ENCODE peak calls at places on chromosomes 3 and 15, in ten cellular contexts. C, W, K, E, N, F, V, G, L and J are unnamed samples.

GRCh38 chr3:56900801-56901200 is 99.1 kb upstream of the ARHGEF3 start:
- DNase-seq in C (no peak), W (no peak), K (no peak), E (no peak), N (no peak), F (no peak), V (no peak), G (no peak), L (no peak), J (no peak)

GRCh38 chr3:166582231-166582630 is 745.0 kb upstream of the BCHE start:
- DNase-seq in C (no peak), W (peak; percentile 0), K (no peak), E (no peak), N (no peak), F (no peak), V (no peak), G (no peak), L (peak; percentile 4), J (peak; percentile 3)

GRCh38 chr15:101295607-101296225 is 668 bp upstream of the SNRPA1 start:
- DNase-seq in C (no peak), W (no peak), K (no peak), E (no peak), N (peak; percentile 12), F (peak; percentile 41), V (peak; percentile 14), G (peak; percentile 7), L (no peak), J (no peak)

GRCh38 chr3:172367205-172368105 is 80.8 kb downstream of the GHSR start:
- DNase-seq in C (no peak), W (no peak), K (no peak), E (no peak), N (peak; percentile 15), F (peak; percentile 34), V (peak; percentile 73), G (peak; percentile 57), L (no peak), J (peak; percentile 66)

GRCh38 chr15:92656089-92656488 is 514 bp upstream of the FAM174B start:
- DNase-seq in C (no peak), W (no peak), K (no peak), E (no peak), N (no peak), F (no peak), V (no peak), G (no peak), L (no peak), J (no peak)

GRCh38 chr3:172324591-172325203 is 123.6 kb downstream of the GHSR start:
- DNase-seq in C (no peak), W (no peak), K (peak; percentile 38), E (no peak), N (no peak), F (no peak), V (no peak), G (no peak), L (no peak), J (no peak)

GRCh38 chr3:23968467-23969184 is 23.5 kb downstream of the NR1D2 start:
- DNase-seq in C (no peak), W (peak; percentile 52), K (no peak), E (no peak), N (peak; percentile 82), F (peak; percentile 76), V (peak; percentile 37), G (no peak), L (peak; percentile 81), J (no peak)

GRCh38 chr3:170639003-170639402 is 53.1 kb upstream of the SLC7A14 start:
- DNase-seq in C (no peak), W (no peak), K (no peak), E (no peak), N (no peak), F (no peak), V (no peak), G (no peak), L (no peak), J (no peak)

GRCh38 chr15:66569461-66570137 is 3.8 kb upstream of the LCTL start:
- DNase-seq in C (no peak), W (no peak), K (no peak), E (no peak), N (no peak), F (no peak), V (no peak), G (no peak), L (no peak), J (no peak)

GRCh38 chr15:51314391-51315337 is 23.7 kb downstream of the CYP19A1 start:
- DNase-seq in C (no peak), W (no peak), K (no peak), E (no peak), N (no peak), F (peak; percentile 10), V (no peak), G (no peak), L (no peak), J (no peak)

GRCh38 chr3:25661694-25662455 is 2.8 kb downstream of the TOP2B start:
- DNase-seq in C (no peak), W (peak; percentile 15), K (no peak), E (no peak), N (peak; percentile 20), F (peak; percentile 10), V (no peak), G (no peak), L (peak; percentile 4), J (no peak)

GRCh38 chr3:194424953-194425352 is 25.9 kb upstream of the GP5 start:
- DNase-seq in C (no peak), W (no peak), K (no peak), E (no peak), N (no peak), F (no peak), V (no peak), G (no peak), L (no peak), J (no peak)

GRCh38 chr3:38992117-38992779 is 59.5 kb downstream of the SCN11A start:
- DNase-seq in C (no peak), W (peak; percentile 76), K (no peak), E (no peak), N (peak; percentile 76), F (peak; percentile 81), V (peak; percentile 51), G (peak; percentile 93), L (peak; percentile 76), J (no peak)

GRCh38 chr3:193391902-193392301 is 13.3 kb upstream of the ATP13A5 start:
- DNase-seq in C (no peak), W (no peak), K (no peak), E (no peak), N (no peak), F (no peak), V (no peak), G (no peak), L (peak; percentile 78), J (peak; percentile 90)

GRCh38 chr15:76979331-76979925 is 15.5 kb upstream of the PSTPIP1 start:
- DNase-seq in C (no peak), W (no peak), K (no peak), E (no peak), N (no peak), F (no peak), V (no peak), G (peak; percentile 56), L (no peak), J (no peak)

DNA sequence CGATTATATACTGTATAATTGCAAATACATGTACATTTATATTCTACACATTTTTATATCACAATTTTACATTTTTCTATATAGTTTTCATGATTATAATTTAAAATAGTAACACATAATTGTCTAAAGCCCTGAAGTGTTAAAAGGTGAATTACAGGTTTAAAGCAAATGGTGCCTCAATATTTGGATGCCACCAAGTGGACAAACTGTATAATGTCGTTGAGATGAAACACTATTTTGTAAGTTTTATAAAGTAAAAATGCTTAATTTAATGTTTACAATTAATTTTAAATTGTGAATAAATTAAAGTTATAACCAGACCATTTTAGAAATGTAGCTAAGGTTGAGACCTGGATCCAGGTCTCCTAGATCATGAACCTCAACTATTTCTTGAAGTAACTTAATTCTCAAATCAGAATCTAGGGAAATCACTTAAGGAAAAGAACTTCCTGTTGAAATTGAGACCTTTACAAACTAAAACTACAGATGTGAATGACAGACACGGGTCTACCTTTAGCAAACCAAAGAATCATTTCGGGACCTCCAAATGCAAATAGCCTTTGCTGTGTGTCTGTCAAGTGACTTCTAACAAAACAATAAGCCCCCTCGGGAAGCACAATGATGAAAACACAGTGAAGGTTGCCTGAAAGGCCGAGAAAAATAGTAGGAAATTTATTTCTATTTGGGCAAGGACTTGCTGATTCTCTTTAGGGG is 37.8 kb downstream of the EHHADH start:
- DNase-seq in C (no peak), W (peak; percentile 16), K (no peak), E (no peak), N (peak; percentile 22), F (peak; percentile 45), V (peak; percentile 48), G (no peak), L (peak; percentile 53), J (no peak)
- H3K4me3 ChIP-seq in C (peak overlapping the region; percentile 67), W (no peak overlapping the region), K (peak overlapping the region; percentile 42), E (no peak overlapping the region), N (no peak overlapping the region), F (no peak overlapping the region), V (peak overlapping the region; percentile 21), G (peak overlapping the region; percentile 32), L (no peak overlapping the region), J (peak overlapping the region; percentile 23)

GRCh38 chr3:30332196-30333021 is 274.0 kb upstream of the TGFBR2 start:
- DNase-seq in C (no peak), W (no peak), K (no peak), E (no peak), N (no peak), F (no peak), V (no peak), G (no peak), L (peak; percentile 71), J (no peak)
- TF ChIP-seq CTCF in C (no peak), W (no peak), K (no peak), E (no peak), N (no peak), F (no peak), V (no peak), G (no peak), L (no peak), J (no peak)

DNA sequence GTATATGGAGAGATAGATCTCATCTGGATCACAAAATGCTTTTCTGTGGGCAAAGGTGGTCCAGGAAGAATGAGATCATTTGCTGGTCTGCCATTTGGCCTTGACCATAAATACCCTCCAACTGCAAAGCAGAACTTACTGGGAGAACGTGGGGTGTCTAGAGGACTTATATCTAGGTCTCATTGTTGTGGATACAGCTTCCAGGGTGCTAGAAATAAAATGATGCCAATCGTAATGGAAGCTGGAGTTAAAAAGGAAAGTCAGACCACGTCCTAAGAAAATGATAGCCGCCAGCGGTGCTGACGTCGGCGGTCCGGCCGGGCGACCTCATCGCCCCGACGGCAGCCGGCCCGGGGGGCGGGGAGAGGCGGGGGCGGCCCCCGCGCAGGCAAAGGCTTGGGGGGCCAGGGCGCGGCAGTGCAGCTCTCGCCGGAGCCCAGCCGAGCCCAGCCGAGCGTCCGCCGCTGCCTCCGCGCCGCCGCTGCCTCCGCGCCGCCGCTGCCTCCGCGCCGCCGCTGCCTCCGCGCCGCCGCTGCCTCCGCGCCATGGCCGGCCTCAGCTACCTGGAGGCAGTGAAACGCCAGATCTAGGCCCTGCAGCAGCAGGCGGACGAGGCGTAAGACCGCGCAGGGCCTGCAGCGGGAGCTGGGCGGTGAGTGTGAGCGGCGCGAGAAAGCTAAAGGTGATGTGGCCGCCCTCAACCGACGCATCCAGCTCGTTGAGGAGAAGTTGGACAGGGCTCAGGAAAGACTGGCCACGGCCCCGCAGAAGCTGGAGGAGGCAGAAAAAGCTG is 89.5 kb downstream of the EOMES start:
- DNase-seq in C (no peak), W (peak; percentile 59), K (peak; percentile 43), E (peak; percentile 14), N (peak; percentile 61), F (peak; percentile 78), V (peak; percentile 62), G (peak; percentile 33), L (peak; percentile 41), J (no peak)
- H3K4me3 ChIP-seq in C (peak overlapping the region; percentile 90), W (peak overlapping the region; percentile 65), K (peak overlapping the region; percentile 74), E (peak overlapping the region; percentile 44), N (peak overlapping the region; percentile 46), F (peak overlapping the region; percentile 49), V (peak overlapping the region; percentile 49), G (peak overlapping the region; percentile 64), L (peak overlapping the region; percentile 52), J (peak overlapping the region; percentile 44)

GRCh38 chr15:38072507-38073277 is 138.3 kb downstream of the TMCO5A start:
- DNase-seq in C (no peak), W (peak; percentile 77), K (peak; percentile 73), E (peak; percentile 46), N (peak; percentile 79), F (peak; percentile 85), V (peak; percentile 81), G (peak; percentile 66), L (peak; percentile 68), J (no peak)
- TF ChIP-seq CTCF in C (no peak), W (peak; percentile 34), K (peak; percentile 36), E (no peak), N (peak; percentile 26), F (no peak), V (peak; percentile 25), G (peak; percentile 45), L (peak; percentile 38), J (peak; percentile 25)